ENCODE peak calls at places on chromosomes 6 and 20, in nine cellular contexts. R is neuronal stem cell; Q is SJSA1; N is lower lobe of right lung; Z is heart right ventricle; J is right lobe of liver; M is tibial artery; X is psoas muscle; E is CD8-positive, alpha-beta T cell. W is an unnamed sample. For H3K27me3, H3K4me1 and H3K9me3, the result is how much of the 10 kb centered on the place peaks cover.

GRCh38 chr6:112259337-112259675 is 4.9 kb upstream of the LAMA4 start:
- DNase-seq in R (no peak), Q (no peak), N (no peak), Z (no peak), J (no peak), M (no peak), X (no peak), E (no peak), W (no peak)

GRCh38 chr6:24910850-24911712 is 24.7 kb downstream of the RIPOR2 start:
- DNase-seq in R (peak), Q (peak), N (peak), Z (peak), J (peak), M (peak), X (peak), E (peak), W (peak)

GRCh38 chr6:1516742-1517520 is 92.8 kb upstream of the FOXC1 start:
- DNase-seq in R (no peak), Q (no peak), N (no peak), Z (no peak), J (no peak), M (no peak), X (no peak), E (no peak), W (no peak)

GRCh38 chr20:36311854-36312723 is 6.0 kb downstream of the DLGAP4 start:
- DNase-seq in R (no peak), Q (peak), N (no peak), Z (no peak), J (no peak), M (peak), X (no peak), E (peak), W (no peak)

GRCh38 chr20:19047040-19047950 is 165.1 kb upstream of the SLC24A3 start:
- DNase-seq in R (no peak), Q (no peak), N (peak), Z (peak), J (no peak), M (peak), X (peak), E (no peak), W (no peak)

GRCh38 chr20:24138126-24138857 is 149.7 kb upstream of the GGTLC1 start:
- DNase-seq in R (no peak), Q (no peak), N (no peak), Z (no peak), J (no peak), M (no peak), X (no peak), E (no peak), W (no peak)

GRCh38 chr6:37173573-37174195 is 3.7 kb downstream of the PIM1 start:
- DNase-seq in R (no peak), Q (no peak), N (no peak), Z (no peak), J (no peak), M (no peak), X (no peak), E (no peak), W (no peak)

GRCh38 chr20:53643031-53643832 is 49.6 kb upstream of the ZNF217 start:
- DNase-seq in R (no peak), Q (peak), N (peak), Z (no peak), J (peak), M (no peak), X (no peak), E (peak), W (no peak)

GRCh38 chr6:116572162-116572561 is 858 bp downstream of the RWDD1 start:
- DNase-seq in R (no peak), Q (no peak), N (no peak), Z (no peak), J (peak), M (no peak), X (peak), E (no peak), W (no peak)

GRCh38 chr6:46419576-46420002 is 71.7 kb downstream of the RCAN2 start:
- DNase-seq in R (peak), Q (peak), N (no peak), Z (no peak), J (no peak), M (peak), X (no peak), E (no peak), W (peak)

GRCh38 chr20:59163641-59164530 is at the start of gene ZNF831:
- DNase-seq in R (no peak), Q (no peak), N (no peak), Z (no peak), J (no peak), M (no peak), X (no peak), E (no peak), W (no peak)

GRCh38 chr6:36328600-36328999 is 8.1 kb downstream of the BNIP5 start:
- DNase-seq in R (no peak), Q (no peak), N (no peak), Z (no peak), J (no peak), M (no peak), X (no peak), E (no peak), W (no peak)

GRCh38 chr6:170162011-170162770 is 128.7 kb downstream of the DLL1 start:
- DNase-seq in R (no peak), Q (no peak), N (peak), Z (no peak), J (no peak), M (no peak), X (no peak), E (no peak), W (no peak)

GRCh38 chr6:166544294-166544605 is 42.2 kb downstream of the RAMACL start:
- DNase-seq in R (no peak), Q (no peak), N (no peak), Z (no peak), J (no peak), M (peak), X (no peak), E (no peak), W (no peak)

GRCh38 chr20:17663040-17663399 is 19.0 kb downstream of the RRBP1 start:
- DNase-seq in R (no peak), Q (no peak), N (no peak), Z (no peak), J (no peak), M (peak), X (no peak), E (no peak), W (no peak)

GRCh38 chr6:113855500-113856010 is 1.6 kb upstream of the MARCKS start:
- DNase-seq in R (no peak), Q (no peak), N (peak), Z (peak), J (peak), M (no peak), X (no peak), E (no peak), W (peak)

GRCh38 chr6:113853252-113853651 is 3.9 kb upstream of the MARCKS start:
- DNase-seq in R (no peak), Q (no peak), N (no peak), Z (no peak), J (no peak), M (no peak), X (no peak), E (no peak), W (no peak)

GRCh38 chr6:113856011-113856551 is 1.1 kb upstream of the MARCKS start:
- DNase-seq in R (peak), Q (no peak), N (no peak), Z (peak), J (peak), M (no peak), X (no peak), E (no peak), W (peak)

GRCh38 chr6:113856571-113857564 is at the start of gene MARCKS:
- DNase-seq in R (peak), Q (peak), N (peak), Z (peak), J (peak), M (peak), X (peak), E (no peak), W (peak)

DNA sequence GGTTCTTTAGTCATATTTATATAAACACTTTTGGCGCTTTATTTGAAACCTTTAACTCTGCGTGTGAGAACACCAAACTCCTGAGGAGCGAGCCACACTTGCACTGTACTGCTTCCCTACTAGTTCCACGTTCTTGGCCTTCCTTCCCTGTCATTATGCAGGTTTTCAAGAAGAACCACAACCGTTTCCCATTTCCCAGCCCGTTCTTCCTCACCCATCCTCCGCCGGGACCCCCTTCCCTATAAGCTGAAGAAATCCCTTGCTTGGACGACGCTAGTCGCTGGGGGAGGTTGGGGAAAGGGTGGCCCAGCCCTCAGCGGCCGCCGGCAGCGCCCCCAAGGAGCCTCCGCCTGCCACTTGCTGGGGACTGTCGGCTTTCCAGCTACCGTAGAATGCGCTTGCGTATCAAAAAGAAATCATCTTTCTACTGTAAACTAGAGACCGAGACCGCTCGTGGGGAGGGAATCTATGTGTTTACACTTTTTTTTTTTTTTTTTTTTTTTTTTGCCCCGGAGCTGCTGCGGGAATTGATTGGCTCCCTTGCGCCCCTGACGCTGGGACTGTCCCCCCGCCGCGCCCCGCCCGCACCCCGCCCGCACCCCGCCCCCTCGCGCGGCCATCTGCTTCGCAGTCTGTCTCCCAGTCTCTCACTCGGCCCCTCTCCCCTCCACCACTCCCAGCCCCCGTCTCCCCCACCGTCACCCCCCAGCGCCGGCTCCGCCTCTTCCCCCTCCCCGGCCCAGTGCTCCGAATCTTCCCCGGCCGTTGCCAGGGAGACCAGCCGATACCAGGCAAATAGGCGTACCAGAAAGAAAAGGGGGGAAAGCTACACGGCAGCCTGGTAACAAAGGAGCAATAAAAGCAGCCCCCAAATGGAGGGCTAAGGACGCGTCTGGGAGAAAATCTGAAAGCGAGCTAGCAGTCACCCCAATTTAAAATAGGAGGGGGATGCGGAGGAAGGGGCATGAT is 2.3 kb upstream of the MARCKS start:
- DNase-seq in R (peak), Q (peak), N (peak), Z (peak), J (peak), M (peak), X (peak), E (no peak), W (peak)
- H3K27me3 ChIP-seq in R (under half), Q (under half), N (under half), Z (under half), J (under half), M (under half), X (under half), E (under half), W (under half)

GRCh38 chr6:157614026-157614484 is 209.0 kb upstream of the SNX9 start:
- DNase-seq in R (no peak), Q (no peak), N (no peak), Z (no peak), J (no peak), M (peak), X (no peak), E (no peak), W (no peak)
- H3K4me1 ChIP-seq in R (under half), Q (under half), N (under half), Z (under half), J (under half), M (under half), X (under half), E (under half), W (under half)

GRCh38 chr6:72939029-72939428 is 286.3 kb downstream of the KHDC1L start:
- DNase-seq in R (no peak), Q (no peak), N (no peak), Z (no peak), J (no peak), M (peak), X (no peak), E (no peak), W (no peak)
- H3K9me3 ChIP-seq in R (under half), Q (under half), N (under half), Z (under half), J (under half), M (under half), X (under half), E (under half), W (under half)

GRCh38 chr6:30940361-30941001 is at the start of gene MUCL3:
- DNase-seq in R (no peak), Q (no peak), N (no peak), Z (no peak), J (no peak), M (no peak), X (no peak), E (no peak), W (no peak)
- H3K27me3 ChIP-seq in R (under half), Q (under half), N (under half), Z (under half), J (under half), M (under half), X (under half), E (under half), W (under half)

DNA sequence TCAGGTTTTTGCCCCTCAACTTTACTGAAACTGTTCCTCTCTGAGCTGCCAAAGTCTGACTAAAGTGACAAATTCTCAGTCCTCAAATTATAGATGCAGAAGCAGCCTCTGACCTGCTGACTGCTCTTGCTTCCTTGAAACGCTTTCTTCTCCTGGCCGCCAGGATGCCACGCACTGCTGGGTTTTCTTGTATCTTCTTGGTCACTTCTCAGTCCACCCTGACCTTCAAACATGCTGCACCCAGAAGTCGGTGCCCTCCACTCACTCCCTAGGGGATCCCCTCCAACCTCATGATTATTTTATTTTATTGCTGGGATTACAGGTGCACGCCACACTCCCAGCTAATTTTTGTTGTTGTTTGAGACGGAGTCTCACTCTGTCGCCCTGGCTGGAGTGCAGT is 24.7 kb downstream of the SYNJ2 start:
- DNase-seq in R (no peak), Q (no peak), N (peak), Z (no peak), J (no peak), M (no peak), X (no peak), E (no peak), W (no peak)
- H3K4me1 ChIP-seq in R (under half), Q (half or more), N (under half), Z (under half), J (under half), M (under half), X (under half), E (under half), W (under half)